ENCODE peak calls at places on chromosome 22, in eight cellular contexts. B, X, I, W, T, U, D and Y are unnamed samples.

GRCh38 chr22:40050258-40050657 is 55.5 kb downstream of the FAM83F start:
- DNase-seq in B (no peak), X (no peak), I (no peak), W (peak), T (peak), U (no peak), D (peak), Y (no peak)

GRCh38 chr22:38239101-38239761 is 33.6 kb downstream of the TMEM184B start:
- DNase-seq in B (peak), X (peak), I (peak), W (no peak), T (no peak), U (no peak), D (no peak), Y (peak)

GRCh38 chr22:35628732-35629131 is 11.6 kb upstream of the MB start:
- DNase-seq in B (no peak), X (no peak), I (no peak), W (no peak), T (no peak), U (no peak), D (no peak), Y (no peak)

GRCh38 chr22:44889233-44889878 is 120.4 kb downstream of the PHF21B start:
- DNase-seq in B (no peak), X (no peak), I (no peak), W (no peak), T (no peak), U (no peak), D (peak), Y (no peak)

GRCh38 chr22:19164425-19164824 is 14.1 kb downstream of the SLC25A1 start:
- DNase-seq in B (no peak), X (no peak), I (no peak), W (no peak), T (no peak), U (no peak), D (no peak), Y (no peak)

GRCh38 chr22:22119003-22119402 is 125.6 kb upstream of the VPREB1 start:
- DNase-seq in B (no peak), X (no peak), I (no peak), W (no peak), T (no peak), U (no peak), D (no peak), Y (no peak)

GRCh38 chr22:45235101-45235777 is 5.5 kb downstream of the KIAA0930 start:
- DNase-seq in B (no peak), X (no peak), I (no peak), W (peak), T (peak), U (no peak), D (no peak), Y (no peak)

GRCh38 chr22:28171135-28171534 is 252.1 kb upstream of the PITPNB start:
- DNase-seq in B (no peak), X (no peak), I (no peak), W (no peak), T (no peak), U (peak), D (no peak), Y (no peak)

GRCh38 chr22:43970037-43970747 is 14.9 kb downstream of the SAMM50 start:
- DNase-seq in B (no peak), X (no peak), I (no peak), W (no peak), T (no peak), U (no peak), D (peak), Y (no peak)

GRCh38 chr22:42268852-42269406 is 1.5 kb downstream of the TCF20 start:
- DNase-seq in B (no peak), X (peak), I (no peak), W (no peak), T (no peak), U (no peak), D (no peak), Y (no peak)

GRCh38 chr22:21778705-21779363 is 43.2 kb upstream of the YPEL1 start:
- DNase-seq in B (no peak), X (no peak), I (no peak), W (no peak), T (no peak), U (no peak), D (peak), Y (peak)

GRCh38 chr22:41471606-41472005 is 2.7 kb downstream of the ACO2 start:
- DNase-seq in B (no peak), X (no peak), I (no peak), W (no peak), T (no peak), U (no peak), D (no peak), Y (no peak)

GRCh38 chr22:36817429-36817783 is 571 bp upstream of the PVALB start:
- DNase-seq in B (no peak), X (no peak), I (no peak), W (no peak), T (no peak), U (no peak), D (no peak), Y (no peak)

GRCh38 chr22:48394787-48395620 is 1432.7 kb downstream of the BRD1 start:
- DNase-seq in B (no peak), X (no peak), I (no peak), W (no peak), T (no peak), U (no peak), D (no peak), Y (no peak)

GRCh38 chr22:46721716-46722115 is 16.3 kb downstream of the CERK start:
- DNase-seq in B (no peak), X (no peak), I (no peak), W (no peak), T (no peak), U (no peak), D (no peak), Y (no peak)

GRCh38 chr22:17774928-17775675 is 833 bp upstream of the BID start:
- DNase-seq in B (no peak), X (no peak), I (no peak), W (no peak), T (no peak), U (no peak), D (no peak), Y (no peak)

GRCh38 chr22:17777717-17778044 is 3.4 kb upstream of the BID start:
- DNase-seq in B (no peak), X (no peak), I (no peak), W (no peak), T (no peak), U (no peak), D (no peak), Y (no peak)

GRCh38 chr22:17775781-17776470 is 1.7 kb upstream of the BID start:
- DNase-seq in B (no peak), X (no peak), I (no peak), W (no peak), T (no peak), U (no peak), D (no peak), Y (no peak)

GRCh38 chr22:17778412-17778976 is 4.2 kb upstream of the BID start:
- DNase-seq in B (no peak), X (no peak), I (no peak), W (no peak), T (no peak), U (no peak), D (no peak), Y (no peak)

DNA sequence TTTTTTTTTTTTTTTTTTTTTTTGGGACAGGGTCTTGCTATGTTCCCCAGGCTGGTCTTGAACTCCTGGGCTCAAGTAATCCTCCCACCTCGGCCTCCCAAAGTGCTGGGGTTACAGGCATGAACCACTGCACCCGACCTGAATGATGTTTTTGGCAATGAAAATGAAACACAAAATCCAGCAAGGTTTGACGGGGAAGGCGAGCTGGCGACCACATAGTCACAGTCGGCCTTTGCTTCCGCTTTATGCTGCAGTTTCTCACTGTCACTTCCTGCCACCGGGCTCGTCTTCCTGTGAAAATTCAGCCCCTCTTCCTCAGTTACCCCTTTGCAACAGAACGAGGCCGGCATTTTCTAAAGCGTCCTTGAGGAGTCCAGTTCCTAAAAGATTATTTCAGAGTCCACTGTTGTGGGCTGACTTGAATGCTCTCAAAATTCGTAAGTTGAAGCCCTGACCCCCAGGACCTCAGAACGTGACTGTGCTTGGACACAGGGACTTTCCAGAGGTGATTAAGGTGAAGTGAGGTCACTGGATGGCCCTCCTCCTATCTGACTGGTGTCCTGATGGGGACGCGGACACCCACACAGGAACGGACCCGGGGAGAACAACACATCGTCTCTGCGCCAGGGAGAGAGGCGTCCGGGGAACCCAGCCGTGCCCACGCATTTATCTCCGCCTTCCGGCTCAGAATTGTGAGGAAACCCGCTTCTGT is 2.9 kb upstream of the BID start:
- DNase-seq in B (no peak), X (peak), I (no peak), W (peak), T (peak), U (no peak), D (peak), Y (no peak)
- TF ChIP-seq POLR2A in B (no peak), X (no peak), I (no peak), W (peak), T (peak), U (no peak), D (no peak), Y (no peak)

DNA sequence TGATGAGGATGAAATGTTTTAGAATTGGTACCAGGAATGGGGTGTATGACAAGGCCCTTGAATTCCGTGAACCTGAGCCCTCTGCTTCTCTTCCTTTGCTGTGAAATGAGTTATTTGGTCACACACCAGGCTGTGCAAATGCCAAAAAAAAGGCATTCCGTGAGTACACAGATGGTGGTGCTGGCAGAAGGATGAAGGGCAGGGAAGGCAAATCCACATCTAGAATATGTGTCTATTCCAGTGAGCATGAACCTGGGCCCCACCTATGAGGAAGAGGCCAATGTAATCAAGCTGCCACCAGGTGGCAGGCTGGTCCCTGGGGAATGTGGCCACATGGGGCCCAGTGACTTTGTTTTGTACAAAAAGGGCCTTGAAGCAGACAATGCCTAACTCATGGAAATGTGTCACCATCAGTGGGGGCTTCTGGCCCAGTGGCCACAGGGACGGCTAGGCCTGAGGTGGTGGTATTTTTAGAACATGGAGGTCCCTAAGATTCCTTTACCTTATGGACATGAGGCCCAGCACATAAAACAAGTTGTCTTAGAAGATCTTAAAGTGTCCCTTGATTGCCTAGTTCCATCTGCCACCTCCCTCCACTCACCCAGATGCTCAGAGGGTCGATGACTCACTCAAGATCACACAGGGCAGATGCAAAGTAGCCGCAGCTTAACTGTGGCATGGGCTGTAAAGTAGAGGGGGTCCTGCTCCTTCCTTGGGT is 3.9 kb upstream of the RNF215 start:
- DNase-seq in B (peak), X (peak), I (peak), W (peak), T (peak), U (no peak), D (peak), Y (peak)
- TF ChIP-seq POLR2A in B (no peak), X (no peak), I (no peak), W (no peak), T (no peak), U (no peak), D (no peak), Y (no peak)

GRCh38 chr22:31637375-31637937 is 24.6 kb downstream of the PISD start:
- DNase-seq in B (no peak), X (no peak), I (no peak), W (no peak), T (peak), U (no peak), D (no peak), Y (no peak)

GRCh38 chr22:31635638-31636306 is 26.2 kb downstream of the PISD start:
- DNase-seq in B (no peak), X (no peak), I (no peak), W (no peak), T (no peak), U (no peak), D (peak), Y (no peak)

GRCh38 chr22:31639640-31640039 is 22.4 kb downstream of the PISD start:
- DNase-seq in B (no peak), X (no peak), I (no peak), W (peak), T (no peak), U (no peak), D (no peak), Y (no peak)

DNA sequence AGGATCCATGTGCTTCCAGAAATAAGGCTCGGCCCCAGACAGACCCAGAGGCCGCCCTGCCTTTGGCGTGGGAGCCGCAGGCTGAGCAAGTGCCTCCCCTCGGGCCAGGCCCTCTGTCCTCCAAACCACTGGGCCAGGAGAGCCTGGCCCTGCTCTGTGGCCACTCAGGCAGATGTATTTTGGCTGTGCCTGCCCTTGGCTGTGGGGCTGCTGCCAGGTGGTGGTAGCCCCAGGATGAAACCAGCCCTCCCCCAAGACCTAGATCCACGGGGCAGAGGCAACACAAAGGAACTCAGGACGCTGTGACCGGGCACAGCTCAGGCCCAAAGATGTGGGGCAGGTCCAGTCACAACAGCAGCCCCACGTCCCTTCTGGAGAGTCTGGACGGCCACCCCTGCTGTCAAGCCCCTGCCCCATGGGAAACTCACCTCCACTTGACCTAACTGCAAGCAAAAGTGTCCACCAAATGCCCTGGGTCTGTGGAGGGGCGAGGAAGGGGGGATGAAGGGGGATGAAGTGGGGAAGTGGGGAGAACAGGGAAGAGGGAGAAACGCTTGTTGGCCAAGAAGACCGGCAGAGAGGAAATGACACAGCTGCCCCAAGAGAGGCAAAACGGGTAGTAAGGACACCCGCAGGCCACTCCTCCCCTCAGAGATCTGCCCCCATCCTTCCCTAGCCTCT is 23.9 kb downstream of the PISD start:
- DNase-seq in B (no peak), X (peak), I (no peak), W (peak), T (no peak), U (peak), D (no peak), Y (no peak)
- TF ChIP-seq POLR2A in B (no peak), X (no peak), I (no peak), W (no peak), T (no peak), U (no peak), D (no peak), Y (no peak)

GRCh38 chr22:23579870-23580585 is at the start of gene IGLL1:
- DNase-seq in B (no peak), X (no peak), I (no peak), W (no peak), T (no peak), U (no peak), D (no peak), Y (no peak)

GRCh38 chr22:23581252-23581634 is 1.2 kb upstream of the IGLL1 start:
- DNase-seq in B (no peak), X (no peak), I (no peak), W (no peak), T (no peak), U (no peak), D (no peak), Y (no peak)

GRCh38 chr22:23579280-23579679 is 810 bp downstream of the IGLL1 start:
- DNase-seq in B (no peak), X (no peak), I (no peak), W (no peak), T (no peak), U (no peak), D (no peak), Y (no peak)

GRCh38 chr22:23578306-23578705 is 1.8 kb downstream of the IGLL1 start:
- DNase-seq in B (no peak), X (no peak), I (no peak), W (no peak), T (no peak), U (no peak), D (no peak), Y (no peak)

GRCh38 chr22:23580586-23581251 is 629 bp upstream of the IGLL1 start:
- DNase-seq in B (no peak), X (no peak), I (no peak), W (no peak), T (no peak), U (no peak), D (no peak), Y (no peak)
- TF ChIP-seq POLR2A in B (no peak), X (no peak), I (no peak), W (no peak), T (no peak), U (no peak), D (no peak), Y (no peak)

GRCh38 chr22:31943976-31944699 is at the start of gene YWHAH:
- DNase-seq in B (peak), X (peak), I (peak), W (peak), T (peak), U (peak), D (peak), Y (peak)
- TF ChIP-seq POLR2A in B (peak), X (peak), I (peak), W (peak), T (peak), U (peak), D (peak), Y (peak)

GRCh38 chr22:17773606-17774205 is 563 bp downstream of the BID start:
- DNase-seq in B (no peak), X (peak), I (peak), W (peak), T (peak), U (no peak), D (peak), Y (peak)
- TF ChIP-seq POLR2A in B (no peak), X (no peak), I (no peak), W (no peak), T (no peak), U (no peak), D (no peak), Y (no peak)